ENCODE peak calls at places on chromosome 1, in seven cellular contexts. One of them, this sample, is unnamed.

GRCh38 chr1:53413175-53414001 is 45.8 kb upstream of the DMRTB1 start:
- DNase-seq in lung: no peak
- DNase-seq in WTC11: no peak
- DNase-seq in stimulated activated CD4-positive, alpha-beta T cell treated with anti-CD3 and anti-CD28 coated beads, Interleukin-1b, Interleukin-23, amount 100 ng/mL, for 24 hours: no peak
- DNase-seq in activated CD4-positive, alpha-beta T cell treated with anti-CD3 and anti-CD28 coated beads, Interleukin-2, amount 10 ng/mL, durations not matched to agents 24 days and 14 days: peak; percentile 91
- DNase-seq in NCI-H1417: no peak
- DNase-seq in activated naive CD4-positive, alpha-beta T cell: peak; percentile 24
- DNase-seq in this sample: peak; percentile 75

GRCh38 chr1:98344726-98345125 is 316.8 kb upstream of the SNX7 start:
- DNase-seq in lung: no peak
- DNase-seq in stimulated activated CD4-positive, alpha-beta T cell treated with anti-CD3 and anti-CD28 coated beads, Interleukin-1b, Interleukin-23, amount 100 ng/mL, for 24 hours: no peak
- DNase-seq in activated CD4-positive, alpha-beta T cell treated with anti-CD3 and anti-CD28 coated beads, Interleukin-2, amount 10 ng/mL, durations not matched to agents 24 days and 14 days: no peak
- DNase-seq in activated naive CD4-positive, alpha-beta T cell: no peak
- DNase-seq in NCI-H1417: no peak
- DNase-seq in WTC11: no peak
- DNase-seq in this sample: no peak

GRCh38 chr1:171486048-171486519 is 754 bp downstream of the PRRC2C start:
- DNase-seq in activated CD4-positive, alpha-beta T cell treated with anti-CD3 and anti-CD28 coated beads, Interleukin-2, amount 10 ng/mL, durations not matched to agents 24 days and 14 days: peak; percentile 93
- DNase-seq in stimulated activated CD4-positive, alpha-beta T cell treated with anti-CD3 and anti-CD28 coated beads, Interleukin-1b, Interleukin-23, amount 100 ng/mL, for 24 hours: peak; percentile 34
- DNase-seq in lung: peak; percentile 34
- DNase-seq in NCI-H1417: no peak
- DNase-seq in activated naive CD4-positive, alpha-beta T cell: peak; percentile 60
- DNase-seq in WTC11: no peak
- DNase-seq in this sample: peak; percentile 84

GRCh38 chr1:102897537-102897936 is 210.8 kb downstream of the COL11A1 start:
- DNase-seq in NCI-H1417: no peak
- DNase-seq in activated naive CD4-positive, alpha-beta T cell: no peak
- DNase-seq in lung: no peak
- DNase-seq in activated CD4-positive, alpha-beta T cell treated with anti-CD3 and anti-CD28 coated beads, Interleukin-2, amount 10 ng/mL, durations not matched to agents 24 days and 14 days: no peak
- DNase-seq in WTC11: no peak
- DNase-seq in stimulated activated CD4-positive, alpha-beta T cell treated with anti-CD3 and anti-CD28 coated beads, Interleukin-1b, Interleukin-23, amount 100 ng/mL, for 24 hours: no peak
- DNase-seq in this sample: peak; percentile 85

GRCh38 chr1:39898146-39898545 is 3.6 kb downstream of the MYCL start:
- DNase-seq in NCI-H1417: no peak
- DNase-seq in activated naive CD4-positive, alpha-beta T cell: no peak
- DNase-seq in lung: no peak
- DNase-seq in WTC11: peak; percentile 48
- DNase-seq in stimulated activated CD4-positive, alpha-beta T cell treated with anti-CD3 and anti-CD28 coated beads, Interleukin-1b, Interleukin-23, amount 100 ng/mL, for 24 hours: no peak
- DNase-seq in activated CD4-positive, alpha-beta T cell treated with anti-CD3 and anti-CD28 coated beads, Interleukin-2, amount 10 ng/mL, durations not matched to agents 24 days and 14 days: no peak
- DNase-seq in this sample: no peak

GRCh38 chr1:234276389-234276788 is 96.9 kb upstream of the COA6 start:
- DNase-seq in activated CD4-positive, alpha-beta T cell treated with anti-CD3 and anti-CD28 coated beads, Interleukin-2, amount 10 ng/mL, durations not matched to agents 24 days and 14 days: no peak
- DNase-seq in stimulated activated CD4-positive, alpha-beta T cell treated with anti-CD3 and anti-CD28 coated beads, Interleukin-1b, Interleukin-23, amount 100 ng/mL, for 24 hours: no peak
- DNase-seq in lung: no peak
- DNase-seq in WTC11: no peak
- DNase-seq in NCI-H1417: no peak
- DNase-seq in activated naive CD4-positive, alpha-beta T cell: no peak
- DNase-seq in this sample: no peak

GRCh38 chr1:12140676-12141532 is 25.9 kb upstream of the TNFRSF1B start:
- DNase-seq in WTC11: no peak
- DNase-seq in activated CD4-positive, alpha-beta T cell treated with anti-CD3 and anti-CD28 coated beads, Interleukin-2, amount 10 ng/mL, durations not matched to agents 24 days and 14 days: no peak
- DNase-seq in stimulated activated CD4-positive, alpha-beta T cell treated with anti-CD3 and anti-CD28 coated beads, Interleukin-1b, Interleukin-23, amount 100 ng/mL, for 24 hours: no peak
- DNase-seq in NCI-H1417: no peak
- DNase-seq in lung: no peak
- DNase-seq in activated naive CD4-positive, alpha-beta T cell: no peak
- DNase-seq in this sample: no peak

GRCh38 chr1:53710584-53710983 is 28.4 kb downstream of the GLIS1 start:
- DNase-seq in stimulated activated CD4-positive, alpha-beta T cell treated with anti-CD3 and anti-CD28 coated beads, Interleukin-1b, Interleukin-23, amount 100 ng/mL, for 24 hours: no peak
- DNase-seq in NCI-H1417: no peak
- DNase-seq in lung: no peak
- DNase-seq in activated naive CD4-positive, alpha-beta T cell: no peak
- DNase-seq in WTC11: no peak
- DNase-seq in activated CD4-positive, alpha-beta T cell treated with anti-CD3 and anti-CD28 coated beads, Interleukin-2, amount 10 ng/mL, durations not matched to agents 24 days and 14 days: no peak
- DNase-seq in this sample: no peak

GRCh38 chr1:59156526-59157196 is 140.2 kb upstream of the FGGY start:
- DNase-seq in activated naive CD4-positive, alpha-beta T cell: no peak
- DNase-seq in stimulated activated CD4-positive, alpha-beta T cell treated with anti-CD3 and anti-CD28 coated beads, Interleukin-1b, Interleukin-23, amount 100 ng/mL, for 24 hours: no peak
- DNase-seq in lung: no peak
- DNase-seq in NCI-H1417: peak; percentile 41
- DNase-seq in WTC11: peak; percentile 32
- DNase-seq in activated CD4-positive, alpha-beta T cell treated with anti-CD3 and anti-CD28 coated beads, Interleukin-2, amount 10 ng/mL, durations not matched to agents 24 days and 14 days: no peak
- DNase-seq in this sample: no peak

GRCh38 chr1:85576642-85577420 is 3.7 kb upstream of the CCN1 start:
- DNase-seq in activated CD4-positive, alpha-beta T cell treated with anti-CD3 and anti-CD28 coated beads, Interleukin-2, amount 10 ng/mL, durations not matched to agents 24 days and 14 days: peak; percentile 90
- DNase-seq in NCI-H1417: peak; percentile 49
- DNase-seq in WTC11: peak; percentile 83
- DNase-seq in lung: peak; percentile 88
- DNase-seq in stimulated activated CD4-positive, alpha-beta T cell treated with anti-CD3 and anti-CD28 coated beads, Interleukin-1b, Interleukin-23, amount 100 ng/mL, for 24 hours: no peak
- DNase-seq in activated naive CD4-positive, alpha-beta T cell: no peak
- DNase-seq in this sample: peak; percentile 88

GRCh38 chr1:207755846-207756692 is 4.2 kb downstream of the CD46 start:
- DNase-seq in lung: no peak
- DNase-seq in activated naive CD4-positive, alpha-beta T cell: no peak
- DNase-seq in NCI-H1417: no peak
- DNase-seq in activated CD4-positive, alpha-beta T cell treated with anti-CD3 and anti-CD28 coated beads, Interleukin-2, amount 10 ng/mL, durations not matched to agents 24 days and 14 days: no peak
- DNase-seq in WTC11: no peak
- DNase-seq in stimulated activated CD4-positive, alpha-beta T cell treated with anti-CD3 and anti-CD28 coated beads, Interleukin-1b, Interleukin-23, amount 100 ng/mL, for 24 hours: no peak
- DNase-seq in this sample: peak; percentile 98

GRCh38 chr1:6308449-6308848 is 47.6 kb upstream of the GPR153 start:
- DNase-seq in stimulated activated CD4-positive, alpha-beta T cell treated with anti-CD3 and anti-CD28 coated beads, Interleukin-1b, Interleukin-23, amount 100 ng/mL, for 24 hours: no peak
- DNase-seq in activated CD4-positive, alpha-beta T cell treated with anti-CD3 and anti-CD28 coated beads, Interleukin-2, amount 10 ng/mL, durations not matched to agents 24 days and 14 days: no peak
- DNase-seq in WTC11: no peak
- DNase-seq in activated naive CD4-positive, alpha-beta T cell: no peak
- DNase-seq in NCI-H1417: no peak
- DNase-seq in lung: no peak
- DNase-seq in this sample: no peak

GRCh38 chr1:230173176-230173575 is 106.1 kb downstream of the GALNT2 start:
- DNase-seq in lung: no peak
- DNase-seq in NCI-H1417: no peak
- DNase-seq in WTC11: no peak
- DNase-seq in activated naive CD4-positive, alpha-beta T cell: no peak
- DNase-seq in activated CD4-positive, alpha-beta T cell treated with anti-CD3 and anti-CD28 coated beads, Interleukin-2, amount 10 ng/mL, durations not matched to agents 24 days and 14 days: no peak
- DNase-seq in stimulated activated CD4-positive, alpha-beta T cell treated with anti-CD3 and anti-CD28 coated beads, Interleukin-1b, Interleukin-23, amount 100 ng/mL, for 24 hours: no peak
- DNase-seq in this sample: no peak

GRCh38 chr1:150537732-150538684 is 11.2 kb upstream of the ADAMTSL4 start:
- DNase-seq in activated CD4-positive, alpha-beta T cell treated with anti-CD3 and anti-CD28 coated beads, Interleukin-2, amount 10 ng/mL, durations not matched to agents 24 days and 14 days: no peak
- DNase-seq in activated naive CD4-positive, alpha-beta T cell: no peak
- DNase-seq in lung: no peak
- DNase-seq in WTC11: peak; percentile 76
- DNase-seq in NCI-H1417: no peak
- DNase-seq in stimulated activated CD4-positive, alpha-beta T cell treated with anti-CD3 and anti-CD28 coated beads, Interleukin-1b, Interleukin-23, amount 100 ng/mL, for 24 hours: no peak
- DNase-seq in this sample: no peak

GRCh38 chr1:90973897-90974798 is 47.7 kb downstream of the ZNF644 start:
- DNase-seq in activated CD4-positive, alpha-beta T cell treated with anti-CD3 and anti-CD28 coated beads, Interleukin-2, amount 10 ng/mL, durations not matched to agents 24 days and 14 days: no peak
- DNase-seq in activated naive CD4-positive, alpha-beta T cell: no peak
- DNase-seq in NCI-H1417: no peak
- DNase-seq in lung: no peak
- DNase-seq in WTC11: no peak
- DNase-seq in stimulated activated CD4-positive, alpha-beta T cell treated with anti-CD3 and anti-CD28 coated beads, Interleukin-1b, Interleukin-23, amount 100 ng/mL, for 24 hours: no peak
- DNase-seq in this sample: peak; percentile 38

GRCh38 chr1:5318143-5318816 is 663.9 kb downstream of the AJAP1 start:
- DNase-seq in activated naive CD4-positive, alpha-beta T cell: no peak
- DNase-seq in activated CD4-positive, alpha-beta T cell treated with anti-CD3 and anti-CD28 coated beads, Interleukin-2, amount 10 ng/mL, durations not matched to agents 24 days and 14 days: no peak
- DNase-seq in lung: no peak
- DNase-seq in NCI-H1417: no peak
- DNase-seq in WTC11: no peak
- DNase-seq in stimulated activated CD4-positive, alpha-beta T cell treated with anti-CD3 and anti-CD28 coated beads, Interleukin-1b, Interleukin-23, amount 100 ng/mL, for 24 hours: no peak
- DNase-seq in this sample: no peak

GRCh38 chr1:240999826-241000225 is 357.2 kb downstream of the RGS7 start:
- DNase-seq in WTC11: no peak
- DNase-seq in activated CD4-positive, alpha-beta T cell treated with anti-CD3 and anti-CD28 coated beads, Interleukin-2, amount 10 ng/mL, durations not matched to agents 24 days and 14 days: no peak
- DNase-seq in stimulated activated CD4-positive, alpha-beta T cell treated with anti-CD3 and anti-CD28 coated beads, Interleukin-1b, Interleukin-23, amount 100 ng/mL, for 24 hours: no peak
- DNase-seq in NCI-H1417: no peak
- DNase-seq in lung: no peak
- DNase-seq in activated naive CD4-positive, alpha-beta T cell: no peak
- DNase-seq in this sample: no peak

GRCh38 chr1:220526294-220526693 is 1.6 kb upstream of the MARK1 start:
- DNase-seq in WTC11: peak; percentile 18
- DNase-seq in NCI-H1417: no peak
- DNase-seq in activated CD4-positive, alpha-beta T cell treated with anti-CD3 and anti-CD28 coated beads, Interleukin-2, amount 10 ng/mL, durations not matched to agents 24 days and 14 days: no peak
- DNase-seq in stimulated activated CD4-positive, alpha-beta T cell treated with anti-CD3 and anti-CD28 coated beads, Interleukin-1b, Interleukin-23, amount 100 ng/mL, for 24 hours: no peak
- DNase-seq in lung: no peak
- DNase-seq in activated naive CD4-positive, alpha-beta T cell: no peak
- DNase-seq in this sample: no peak

GRCh38 chr1:56533621-56534020 is 45.7 kb downstream of the PLPP3 start:
- DNase-seq in stimulated activated CD4-positive, alpha-beta T cell treated with anti-CD3 and anti-CD28 coated beads, Interleukin-1b, Interleukin-23, amount 100 ng/mL, for 24 hours: no peak
- DNase-seq in lung: no peak
- DNase-seq in activated naive CD4-positive, alpha-beta T cell: no peak
- DNase-seq in activated CD4-positive, alpha-beta T cell treated with anti-CD3 and anti-CD28 coated beads, Interleukin-2, amount 10 ng/mL, durations not matched to agents 24 days and 14 days: no peak
- DNase-seq in WTC11: no peak
- DNase-seq in NCI-H1417: no peak
- DNase-seq in this sample: peak; percentile 76

GRCh38 chr1:205456383-205456867 is 580 bp upstream of the BLACAT1 start:
- DNase-seq in activated naive CD4-positive, alpha-beta T cell: no peak
- DNase-seq in lung: no peak
- DNase-seq in NCI-H1417: peak; percentile 78
- DNase-seq in activated CD4-positive, alpha-beta T cell treated with anti-CD3 and anti-CD28 coated beads, Interleukin-2, amount 10 ng/mL, durations not matched to agents 24 days and 14 days: peak; percentile 61
- DNase-seq in stimulated activated CD4-positive, alpha-beta T cell treated with anti-CD3 and anti-CD28 coated beads, Interleukin-1b, Interleukin-23, amount 100 ng/mL, for 24 hours: no peak
- DNase-seq in WTC11: peak; percentile 61
- DNase-seq in this sample: no peak

GRCh38 chr1:13778431-13778830 is 78.4 kb downstream of the PRDM2 start:
- DNase-seq in activated naive CD4-positive, alpha-beta T cell: no peak
- DNase-seq in stimulated activated CD4-positive, alpha-beta T cell treated with anti-CD3 and anti-CD28 coated beads, Interleukin-1b, Interleukin-23, amount 100 ng/mL, for 24 hours: no peak
- DNase-seq in activated CD4-positive, alpha-beta T cell treated with anti-CD3 and anti-CD28 coated beads, Interleukin-2, amount 10 ng/mL, durations not matched to agents 24 days and 14 days: no peak
- DNase-seq in NCI-H1417: no peak
- DNase-seq in WTC11: no peak
- DNase-seq in lung: no peak
- DNase-seq in this sample: no peak

GRCh38 chr1:46317323-46317722 is 13.8 kb downstream of the UQCRH start:
- DNase-seq in lung: no peak
- DNase-seq in NCI-H1417: no peak
- DNase-seq in activated CD4-positive, alpha-beta T cell treated with anti-CD3 and anti-CD28 coated beads, Interleukin-2, amount 10 ng/mL, durations not matched to agents 24 days and 14 days: no peak
- DNase-seq in stimulated activated CD4-positive, alpha-beta T cell treated with anti-CD3 and anti-CD28 coated beads, Interleukin-1b, Interleukin-23, amount 100 ng/mL, for 24 hours: no peak
- DNase-seq in WTC11: no peak
- DNase-seq in activated naive CD4-positive, alpha-beta T cell: no peak
- DNase-seq in this sample: no peak

GRCh38 chr1:198205021-198205684 is 48.4 kb downstream of the NEK7 start:
- DNase-seq in activated CD4-positive, alpha-beta T cell treated with anti-CD3 and anti-CD28 coated beads, Interleukin-2, amount 10 ng/mL, durations not matched to agents 24 days and 14 days: no peak
- DNase-seq in NCI-H1417: no peak
- DNase-seq in WTC11: no peak
- DNase-seq in lung: no peak
- DNase-seq in activated naive CD4-positive, alpha-beta T cell: no peak
- DNase-seq in stimulated activated CD4-positive, alpha-beta T cell treated with anti-CD3 and anti-CD28 coated beads, Interleukin-1b, Interleukin-23, amount 100 ng/mL, for 24 hours: no peak
- DNase-seq in this sample: no peak

GRCh38 chr1:6109688-6110087 is 64.0 kb downstream of the KCNAB2 start:
- DNase-seq in WTC11: peak; percentile 16
- DNase-seq in NCI-H1417: no peak
- DNase-seq in lung: no peak
- DNase-seq in stimulated activated CD4-positive, alpha-beta T cell treated with anti-CD3 and anti-CD28 coated beads, Interleukin-1b, Interleukin-23, amount 100 ng/mL, for 24 hours: no peak
- DNase-seq in activated CD4-positive, alpha-beta T cell treated with anti-CD3 and anti-CD28 coated beads, Interleukin-2, amount 10 ng/mL, durations not matched to agents 24 days and 14 days: no peak
- DNase-seq in activated naive CD4-positive, alpha-beta T cell: no peak
- DNase-seq in this sample: no peak

GRCh38 chr1:26862781-26863676 is at the start of gene SFN:
- DNase-seq in activated CD4-positive, alpha-beta T cell treated with anti-CD3 and anti-CD28 coated beads, Interleukin-2, amount 10 ng/mL, durations not matched to agents 24 days and 14 days: peak; percentile 82
- DNase-seq in WTC11: peak; percentile 89
- DNase-seq in activated naive CD4-positive, alpha-beta T cell: peak; percentile 30
- DNase-seq in NCI-H1417: peak; percentile 7
- DNase-seq in stimulated activated CD4-positive, alpha-beta T cell treated with anti-CD3 and anti-CD28 coated beads, Interleukin-1b, Interleukin-23, amount 100 ng/mL, for 24 hours: no peak
- DNase-seq in lung: peak; percentile 87
- DNase-seq in this sample: peak; percentile 98

This sample was measured in PC-3.